ENCODE peak calls at places on chromosomes 4 and X, in six cellular contexts. K is pancreas, A is fibroblast of mammary gland, T is astrocyte of the spinal cord, L is fibroblast of the aortic adventitia, D is brain microvascular endothelial cell. G is an unnamed sample.

GRCh38 chrX:65536291-65536690 is 1.7 kb upstream of the LAS1L start:
- DNase-seq in K (no peak), A (no peak), T (no peak), L (no peak), D (no peak), G (no peak)

GRCh38 chrX:129771266-129771995 is 8.3 kb upstream of the SASH3 start:
- DNase-seq in K (no peak), A (no peak), T (no peak), L (no peak), D (no peak), G (no peak)

GRCh38 chrX:131792356-131792749 is 230.7 kb upstream of the STK26 start:
- DNase-seq in K (peak), A (peak), T (peak), L (peak), D (peak), G (peak)

GRCh38 chrX:19793471-19793870 is 93.9 kb downstream of the SH3KBP1 start:
- DNase-seq in K (no peak), A (peak), T (no peak), L (peak), D (no peak), G (no peak)

GRCh38 chr4:19309365-19309764 is 942.3 kb upstream of the SLIT2 start:
- DNase-seq in K (no peak), A (peak), T (peak), L (peak), D (peak), G (no peak)

GRCh38 chrX:11787564-11787963 is 29.5 kb downstream of the MSL3 start:
- DNase-seq in K (peak), A (peak), T (peak), L (peak), D (peak), G (peak)

GRCh38 chr4:1451106-1451751 is 45.0 kb upstream of the NKX1-1 start:
- DNase-seq in K (peak), A (no peak), T (no peak), L (no peak), D (no peak), G (peak)

GRCh38 chrX:71167031-71167781 is 22.6 kb downstream of the NLGN3 start:
- DNase-seq in K (no peak), A (no peak), T (no peak), L (no peak), D (no peak), G (no peak)

GRCh38 chrX:104659037-104659744 is 93.2 kb downstream of the IL1RAPL2 start:
- DNase-seq in K (peak), A (peak), T (peak), L (no peak), D (no peak), G (no peak)

GRCh38 chr4:38177792-38178665 is 217.8 kb downstream of the PTTG2 start:
- DNase-seq in K (peak), A (peak), T (no peak), L (peak), D (no peak), G (peak)

GRCh38 chr4:94766856-94767255 is 9.1 kb downstream of the BMPR1B start:
- DNase-seq in K (no peak), A (peak), T (peak), L (peak), D (peak), G (no peak)

GRCh38 chrX:152988536-152989291 is 5.2 kb downstream of the PNMA5 start:
- DNase-seq in K (no peak), A (no peak), T (no peak), L (no peak), D (no peak), G (no peak)

GRCh38 chr4:168501407-168501806 is 4.6 kb downstream of the PALLD start:
- DNase-seq in K (peak), A (no peak), T (no peak), L (no peak), D (no peak), G (no peak)

GRCh38 chr4:77699731-77700210 is 94.2 kb downstream of the CXCL13 start:
- DNase-seq in K (no peak), A (peak), T (peak), L (peak), D (peak), G (no peak)

GRCh38 chr4:7973545-7973981 is 33.9 kb upstream of the AFAP1 start:
- DNase-seq in K (no peak), A (peak), T (peak), L (peak), D (peak), G (no peak)

GRCh38 chr4:25088342-25088952 is 57.7 kb upstream of the LGI2 start:
- DNase-seq in K (no peak), A (peak), T (no peak), L (no peak), D (peak), G (no peak)

GRCh38 chrX:20063716-20064351 is 52.9 kb downstream of the MAP7D2 start:
- DNase-seq in K (no peak), A (peak), T (no peak), L (no peak), D (no peak), G (peak)

GRCh38 chr4:40576651-40577480 is 52.8 kb downstream of the RBM47 start:
- DNase-seq in K (peak), A (peak), T (peak), L (peak), D (peak), G (peak)

GRCh38 chrX:40090050-40090804 is 7.5 kb downstream of the BCOR start:
- DNase-seq in K (no peak), A (no peak), T (no peak), L (no peak), D (no peak), G (no peak)

GRCh38 chrX:151713859-151714258 is 2.0 kb upstream of the FATE1 start:
- DNase-seq in K (no peak), A (no peak), T (no peak), L (peak), D (peak), G (no peak)

GRCh38 chr4:108078024-108078733 is 88.5 kb downstream of the HADH start:
- DNase-seq in K (no peak), A (peak), T (no peak), L (no peak), D (peak), G (no peak)

GRCh38 chr4:83561381-83561780 is 25.5 kb downstream of the GPAT3 start:
- DNase-seq in K (peak), A (peak), T (peak), L (peak), D (peak), G (no peak)

GRCh38 chr4:148229798-148230197 is 212.4 kb downstream of the NR3C2 start:
- DNase-seq in K (no peak), A (no peak), T (no peak), L (no peak), D (no peak), G (no peak)

GRCh38 chr4:155597281-155597680 is 69.4 kb upstream of the GUCY1A1 start:
- DNase-seq in K (no peak), A (no peak), T (no peak), L (no peak), D (no peak), G (no peak)

GRCh38 chr4:99038213-99038612 is 42.7 kb downstream of the METAP1 start:
- DNase-seq in K (no peak), A (no peak), T (no peak), L (no peak), D (no peak), G (no peak)

GRCh38 chr4:124941267-124941666 is 228.7 kb upstream of the ANKRD50 start:
- DNase-seq in K (no peak), A (peak), T (peak), L (no peak), D (no peak), G (no peak)

GRCh38 chrX:119552508-119552907 is 12.7 kb downstream of the STEEP1 start:
- DNase-seq in K (no peak), A (peak), T (no peak), L (peak), D (peak), G (no peak)

GRCh38 chr4:161792991-161793390 is 370.8 kb downstream of the FSTL5 start:
- DNase-seq in K (no peak), A (no peak), T (no peak), L (no peak), D (no peak), G (no peak)

GRCh38 chrX:7088968-7089615 is 58.4 kb upstream of the STS start:
- DNase-seq in K (no peak), A (no peak), T (no peak), L (no peak), D (no peak), G (no peak)

GRCh38 chrX:40866878-40867277 is 131.5 kb upstream of the MED14 start:
- DNase-seq in K (no peak), A (no peak), T (peak), L (peak), D (no peak), G (no peak)

GRCh38 chrX:13203281-13203680 is 116.6 kb downstream of the ATXN3L start:
- DNase-seq in K (no peak), A (no peak), T (no peak), L (no peak), D (no peak), G (no peak)

GRCh38 chr4:18882468-18882867 is 860.9 kb upstream of the LCORL start:
- DNase-seq in K (no peak), A (peak), T (peak), L (peak), D (peak), G (no peak)

GRCh38 chr4:71375494-71375893 is 36.7 kb downstream of the SLC4A4 start:
- DNase-seq in K (no peak), A (no peak), T (no peak), L (no peak), D (no peak), G (no peak)

GRCh38 chr4:22595684-22596083 is 79.8 kb upstream of the ADGRA3 start:
- DNase-seq in K (no peak), A (peak), T (no peak), L (no peak), D (peak), G (no peak)

GRCh38 chr4:16694491-16695276 is 203.8 kb downstream of the LDB2 start:
- DNase-seq in K (no peak), A (peak), T (no peak), L (peak), D (no peak), G (no peak)

GRCh38 chr4:21888195-21888976 is 60.2 kb downstream of the KCNIP4 start:
- DNase-seq in K (no peak), A (peak), T (peak), L (peak), D (peak), G (no peak)

GRCh38 chrX:40805404-40805803 is 70.1 kb upstream of the MED14 start:
- DNase-seq in K (no peak), A (no peak), T (no peak), L (no peak), D (no peak), G (no peak)

GRCh38 chrX:13260598-13260997 is 59.3 kb downstream of the ATXN3L start:
- DNase-seq in K (no peak), A (no peak), T (no peak), L (no peak), D (no peak), G (no peak)

GRCh38 chrX:103372886-103373285 is 3.5 kb upstream of the BEX3 start:
- DNase-seq in K (no peak), A (no peak), T (no peak), L (no peak), D (no peak), G (no peak)

DNA sequence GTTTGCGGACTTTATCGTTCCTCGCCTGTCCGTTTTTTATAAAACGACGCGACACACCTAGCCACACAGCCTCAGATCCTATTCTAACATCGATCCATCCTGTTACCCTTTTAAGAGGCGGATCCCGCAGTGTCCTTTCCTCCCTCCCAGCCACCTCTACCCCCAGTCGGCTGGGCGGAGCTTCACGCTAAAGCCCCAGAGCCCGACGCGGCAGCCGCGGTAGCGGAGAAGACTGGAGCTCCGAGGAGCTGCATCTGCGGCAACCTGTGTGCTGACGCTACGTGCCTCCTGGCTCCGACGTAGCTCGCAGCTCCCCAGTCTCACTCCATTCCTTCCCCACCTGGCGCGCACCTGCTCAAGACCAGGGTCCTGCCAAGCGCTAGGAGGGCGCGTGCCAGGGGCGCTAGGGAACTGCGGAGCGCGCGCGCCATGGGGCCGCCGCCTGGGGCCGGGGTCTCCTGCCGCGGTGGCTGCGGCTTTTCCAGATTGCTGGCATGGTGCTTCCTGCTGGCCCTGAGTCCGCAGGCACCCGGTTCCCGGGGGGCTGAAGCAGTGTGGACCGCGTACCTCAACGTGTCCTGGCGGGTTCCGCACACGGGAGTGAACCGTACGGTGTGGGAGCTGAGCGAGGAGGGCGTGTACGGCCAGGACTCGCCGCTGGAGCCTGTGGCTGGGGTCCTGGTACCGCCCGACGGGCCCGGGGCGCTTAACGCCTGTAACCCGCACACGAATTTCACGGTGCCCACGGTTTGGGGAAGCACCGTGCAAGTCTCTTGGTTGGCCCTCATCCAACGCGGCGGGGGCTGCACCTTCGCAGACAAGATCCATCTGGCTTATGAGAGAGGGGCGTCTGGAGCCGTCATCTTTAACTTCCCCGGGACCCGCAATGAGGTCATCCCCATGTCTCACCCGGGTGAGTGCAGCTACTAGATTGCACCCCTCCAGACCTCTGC is at the start of gene RNF128:
- DNase-seq in K (peak), A (peak), T (peak), L (peak), D (peak), G (peak)
- H3K4me3 ChIP-seq in K (peak), A (peak), T (peak), L (peak), D (peak), G (peak)

GRCh38 chr4:3197366-3198105 is 51.4 kb upstream of the MSANTD1 start:
- DNase-seq in K (no peak), A (no peak), T (no peak), L (no peak), D (no peak), G (peak)

GRCh38 chr4:3200423-3201090 is 48.4 kb upstream of the MSANTD1 start:
- DNase-seq in K (no peak), A (no peak), T (no peak), L (no peak), D (no peak), G (no peak)

GRCh38 chr4:3201718-3202702 is 46.9 kb upstream of the MSANTD1 start:
- DNase-seq in K (no peak), A (peak), T (peak), L (peak), D (peak), G (no peak)

GRCh38 chr4:3198906-3199305 is 50.1 kb upstream of the MSANTD1 start:
- DNase-seq in K (no peak), A (no peak), T (no peak), L (no peak), D (no peak), G (peak)

DNA sequence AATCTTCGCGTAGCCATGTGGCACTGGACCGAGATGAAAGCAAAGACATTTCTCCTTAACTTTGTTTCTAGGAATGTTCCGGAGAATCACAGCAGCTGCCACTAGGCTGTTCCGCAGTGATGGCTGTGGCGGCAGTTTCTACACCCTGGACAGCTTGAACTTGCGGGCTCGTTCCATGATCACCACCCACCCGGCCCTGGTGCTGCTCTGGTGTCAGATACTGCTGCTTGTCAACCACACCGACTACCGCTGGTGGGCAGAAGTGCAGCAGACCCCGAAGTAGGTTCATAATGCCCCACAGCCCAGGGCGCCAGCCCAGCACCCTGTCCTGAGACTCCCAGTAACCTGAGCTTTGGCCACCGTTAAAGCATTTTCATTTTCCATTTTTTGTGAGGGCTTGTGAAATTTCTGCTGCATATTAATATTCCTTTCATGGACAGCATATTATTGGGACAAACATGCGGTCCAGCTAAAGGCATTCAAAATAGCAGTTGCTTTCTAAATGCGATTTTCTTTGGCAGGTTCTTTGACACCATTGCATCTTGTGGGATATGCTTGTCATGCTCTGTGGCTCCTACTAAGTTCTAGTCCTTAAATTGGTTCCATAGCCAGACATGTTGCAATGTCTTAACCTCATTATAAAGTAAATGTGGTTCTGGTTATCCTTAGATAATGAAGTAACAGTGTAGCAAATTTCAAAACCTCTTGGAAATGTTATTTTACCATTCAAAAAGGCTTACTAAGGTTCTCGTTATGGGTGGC is 49.1 kb upstream of the MSANTD1 start:
- DNase-seq in K (no peak), A (peak), T (no peak), L (peak), D (no peak), G (peak)
- TF ChIP-seq CTCF in K (no peak), A (no peak), T (no peak), L (no peak), D (no peak), G (no peak)

GRCh38 chr4:122508083-122508482 is 51.6 kb upstream of the IL2 start:
- DNase-seq in K (no peak), A (no peak), T (no peak), L (no peak), D (no peak), G (no peak)
- H3K4me3 ChIP-seq in K (no peak), A (no peak), T (no peak), L (no peak), D (no peak), G (no peak)

DNA sequence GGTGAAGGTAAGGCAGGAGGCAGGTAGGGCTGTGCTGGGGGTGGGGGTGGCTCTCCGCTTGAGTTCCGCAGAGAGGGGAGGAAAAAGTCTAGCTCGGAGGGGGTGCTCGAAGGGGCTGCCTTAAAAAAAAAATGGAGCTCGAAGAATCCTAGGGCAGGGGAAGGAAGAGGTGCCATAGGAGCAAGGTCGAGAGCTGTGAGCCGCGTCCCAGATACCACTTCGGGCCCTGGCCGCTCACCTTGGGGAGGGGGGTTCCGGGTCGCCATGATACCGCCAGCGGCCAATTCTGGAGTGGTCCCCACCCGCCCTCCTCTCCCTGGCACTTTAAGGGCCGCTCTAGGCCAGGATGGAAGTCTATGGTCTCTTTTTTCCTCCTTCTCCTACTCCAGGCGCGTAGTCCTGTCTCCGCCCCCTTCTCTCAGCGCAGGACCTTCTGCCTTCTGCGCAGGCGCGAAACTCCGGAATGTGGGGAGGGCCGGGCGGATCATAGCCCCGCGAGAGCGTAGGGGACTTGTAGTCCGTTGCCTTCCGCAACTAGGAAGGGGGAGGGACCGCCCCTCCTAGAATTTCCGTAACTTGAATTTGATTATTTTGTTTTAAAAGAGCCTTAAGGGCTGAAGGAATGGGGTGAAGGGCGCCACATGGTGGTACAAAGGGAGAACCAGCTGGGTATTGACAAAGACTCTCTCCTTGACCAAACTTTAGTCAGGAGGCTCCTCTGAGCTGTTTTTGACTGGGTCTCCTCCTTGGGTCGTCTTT is at the start of gene FUNDC1:
- DNase-seq in K (peak), A (peak), T (peak), L (peak), D (peak), G (peak)
- TF ChIP-seq CTCF in K (no peak), A (peak), T (peak), L (peak), D (peak), G (no peak)